ENCODE peak calls at places on chromosome 20, in six cellular contexts. N is stimulated activated naive CD8-positive, alpha-beta T cell treated with anti-CD3 and anti-CD28 coated beads, Interleukin-15, amount 100 ng/mL, for 72 hours; S is AML-193; Q is A673; M is T-helper 22 cell; F is T-helper 9 cell. T is an unnamed sample.

GRCh38 chr20:47677314-47678129 is 107.8 kb downstream of the SULF2 start:
- DNase-seq in S (peak; percentile 6), Q (peak; percentile 35), M (no peak), N (peak; percentile 54), F (peak; percentile 43), T (peak; percentile 23)

GRCh38 chr20:64055893-64056638 is 6.6 kb upstream of the SOX18 start:
- DNase-seq in Q (no peak), M (no peak), N (no peak), F (no peak), S (no peak), T (no peak)

GRCh38 chr20:48019496-48019895 is 234.2 kb upstream of the SULF2 start:
- DNase-seq in S (no peak), Q (no peak), M (no peak), N (no peak), F (no peak), T (no peak)

GRCh38 chr20:24956001-24956761 is 7.1 kb downstream of the CST7 start:
- DNase-seq in F (no peak), Q (no peak), N (no peak), S (no peak), M (no peak), T (no peak)

GRCh38 chr20:63319164-63320040 is 26.4 kb downstream of the COL20A1 start:
- DNase-seq in N (no peak), S (no peak), M (no peak), Q (no peak), F (no peak), T (peak; percentile 2)

GRCh38 chr20:43681991-43682410 is 15.1 kb downstream of the MYBL2 start:
- DNase-seq in F (no peak), S (no peak), M (no peak), Q (no peak), N (no peak), T (no peak)

GRCh38 chr20:20412750-20413149 is 44.8 kb downstream of the INSM1 start:
- DNase-seq in Q (peak; percentile 91), S (no peak), F (no peak), N (no peak), M (no peak), T (no peak)

GRCh38 chr20:14720251-14720650 is 382.8 kb upstream of the FLRT3 start:
- DNase-seq in F (no peak), M (no peak), N (no peak), Q (no peak), S (no peak), T (no peak)

GRCh38 chr20:61262036-61262435 is 10.0 kb downstream of the CDH4 start:
- DNase-seq in S (no peak), F (no peak), N (no peak), M (no peak), Q (no peak), T (no peak)

GRCh38 chr20:59314872-59315500 is 14.6 kb downstream of the EDN3 start:
- DNase-seq in S (no peak), F (no peak), M (no peak), N (no peak), Q (no peak), T (no peak)

GRCh38 chr20:50163570-50164317 is 10.2 kb upstream of the PEDS1 start:
- DNase-seq in S (no peak), F (no peak), N (no peak), Q (no peak), M (no peak), T (no peak)

GRCh38 chr20:35146299-35146921 is 726 bp downstream of the EDEM2 start:
- DNase-seq in Q (peak; percentile 41), N (peak; percentile 27), F (no peak), M (no peak), S (no peak), T (no peak)

GRCh38 chr20:5095931-5096330 is 23.8 kb downstream of the PCNA start:
- DNase-seq in Q (no peak), F (no peak), M (no peak), S (no peak), N (no peak), T (no peak)

GRCh38 chr20:18831830-18832229 is 18.2 kb downstream of the SCP2D1 start:
- DNase-seq in N (no peak), F (no peak), M (no peak), S (peak; percentile 1), Q (no peak), T (no peak)

GRCh38 chr20:44615169-44615791 is 32.9 kb downstream of the PKIG start:
- DNase-seq in N (peak; percentile 27), F (no peak), S (no peak), M (no peak), Q (no peak), T (no peak)

GRCh38 chr20:35617397-35618031 is 1.9 kb downstream of the SPAG4 start:
- DNase-seq in M (peak; percentile 8), S (no peak), F (peak; percentile 17), N (peak; percentile 68), Q (peak; percentile 47), T (no peak)

GRCh38 chr20:46894971-46895905 is 595 bp downstream of the EYA2 start:
- DNase-seq in M (no peak), S (no peak), F (no peak), N (no peak), Q (no peak), T (no peak)

GRCh38 chr20:48339986-48340884 is 487.6 kb downstream of the PREX1 start:
- DNase-seq in S (no peak), Q (no peak), F (no peak), M (no peak), N (no peak), T (no peak)

GRCh38 chr20:11261533-11262000 is 587.8 kb upstream of the JAG1 start:
- DNase-seq in Q (peak; percentile 24), N (no peak), S (no peak), M (no peak), F (no peak), T (no peak)

GRCh38 chr20:61869750-61870507 is 195.8 kb downstream of the TAF4 start:
- DNase-seq in M (no peak), Q (no peak), F (no peak), N (no peak), S (no peak), T (no peak)

GRCh38 chr20:17651761-17652388 is 30.2 kb downstream of the RRBP1 start:
- DNase-seq in F (no peak), N (no peak), Q (no peak), M (no peak), S (no peak), T (no peak)

GRCh38 chr20:32672982-32673727 is 586 bp downstream of the C20orf203 start:
- DNase-seq in F (no peak), S (peak; percentile 64), N (peak; percentile 62), Q (no peak), M (no peak), T (no peak)

GRCh38 chr20:32168184-32168910 is 39.2 kb downstream of the PLAGL2 start:
- DNase-seq in S (no peak), N (no peak), Q (peak; percentile 49), F (no peak), M (no peak), T (no peak)

GRCh38 chr20:4883546-4883945 is 117.8 kb downstream of the SLC23A2 start:
- DNase-seq in S (no peak), M (no peak), F (no peak), Q (no peak), N (no peak), T (no peak)

GRCh38 chr20:36836591-36837329 is 39.2 kb upstream of the TLDC2 start:
- DNase-seq in Q (peak; percentile 82), M (no peak), S (peak; percentile 34), F (no peak), N (peak; percentile 65), T (no peak)

GRCh38 chr20:53736757-53737403 is 143.2 kb upstream of the ZNF217 start:
- DNase-seq in Q (no peak), F (no peak), N (no peak), S (peak; percentile 68), M (no peak), T (no peak)

GRCh38 chr20:46264391-46265266 is 43.7 kb downstream of the CDH22 start:
- DNase-seq in M (no peak), Q (no peak), N (no peak), S (no peak), F (no peak), T (no peak)

T was measured in T-helper 17 cell.